ENCODE peak calls at places on chromosomes 7 and 10, in five cellular contexts. U is colonic mucosa, P is H9, E is RWPE1, D is cardiac muscle cell. M is an unnamed sample.

GRCh38 chr7:118057404-118057803 is 126.6 kb upstream of the LSM8 start:
- DNase-seq in P (no peak), U (no peak), D (no peak), E (peak), M (no peak)

GRCh38 chr7:25795824-25796235 is 356.2 kb upstream of the NFE2L3 start:
- DNase-seq in D (peak), P (no peak), U (no peak), E (no peak), M (no peak)

GRCh38 chr10:42940487-42941157 is 136.2 kb upstream of the RET start:
- DNase-seq in D (no peak), P (peak), U (no peak), E (no peak), M (peak)

GRCh38 chr7:85018498-85018897 is 168.4 kb downstream of the SEMA3D start:
- DNase-seq in D (peak), E (no peak), U (no peak), P (no peak), M (no peak)

GRCh38 chr7:46385662-46386309 is 464.7 kb upstream of the IGFBP3 start:
- DNase-seq in P (no peak), U (no peak), D (peak), E (peak), M (no peak)

GRCh38 chr7:151550601-151551286 is 31.0 kb upstream of the RHEB start:
- DNase-seq in P (no peak), U (no peak), D (peak), E (peak), M (no peak)

GRCh38 chr7:55129409-55130078 is 110.7 kb downstream of the EGFR start:
- DNase-seq in E (peak), P (no peak), U (peak), D (peak), M (no peak)

GRCh38 chr10:108629843-108630242 is 1293.5 kb downstream of the XPNPEP1 start:
- DNase-seq in P (no peak), E (no peak), U (no peak), D (no peak), M (no peak)

GRCh38 chr7:29622335-29623265 is 59.0 kb downstream of the PRR15 start:
- DNase-seq in U (no peak), P (no peak), E (peak), D (peak), M (no peak)

GRCh38 chr7:50396856-50397255 is 53.3 kb downstream of the FIGNL1 start:
- DNase-seq in E (no peak), U (no peak), D (no peak), P (no peak), M (no peak)

GRCh38 chr7:14585232-14585631 is 317.3 kb downstream of the DGKB start:
- DNase-seq in E (no peak), D (no peak), U (no peak), P (no peak), M (no peak)

GRCh38 chr7:143222782-143223181 is 945 bp downstream of the TAS2R40 start:
- DNase-seq in D (no peak), U (no peak), P (no peak), E (no peak), M (no peak)

GRCh38 chr10:13613519-13613918 is 26.8 kb downstream of the PRPF18 start:
- DNase-seq in D (peak), U (no peak), E (peak), P (no peak), M (no peak)

GRCh38 chr7:20075992-20076813 is 141.0 kb downstream of the MACC1 start:
- DNase-seq in U (no peak), E (no peak), P (no peak), D (peak), M (no peak)

GRCh38 chr7:105760549-105761447 is 115.6 kb downstream of the ATXN7L1 start:
- DNase-seq in D (peak), E (no peak), P (no peak), U (no peak), M (no peak)

GRCh38 chr7:66307591-66308215 is 102.6 kb downstream of the TPST1 start:
- DNase-seq in U (no peak), E (no peak), P (no peak), D (peak), M (no peak)

GRCh38 chr10:44958196-44958896 is 1.3 kb upstream of the RASSF4 start:
- DNase-seq in U (peak), E (peak), D (peak), P (peak), M (peak)

GRCh38 chr10:89625041-89625765 is 19.8 kb downstream of the PANK1 start:
- DNase-seq in U (no peak), P (no peak), E (no peak), D (no peak), M (no peak)

GRCh38 chr10:117409549-117410283 is 34.5 kb upstream of the PDZD8 start:
- DNase-seq in U (no peak), P (no peak), D (no peak), E (no peak), M (no peak)

GRCh38 chr7:141074162-141074989 is 512 bp downstream of the TMEM178B start:
- DNase-seq in P (peak), U (no peak), D (peak), E (no peak), M (peak)

GRCh38 chr7:47670738-47671137 is 88.8 kb upstream of the TNS3 start:
- DNase-seq in P (no peak), U (no peak), D (no peak), E (no peak), M (no peak)

GRCh38 chr7:7498881-7499280 is 36.8 kb downstream of the COL28A1 start:
- DNase-seq in P (no peak), U (no peak), E (no peak), D (no peak), M (no peak)

GRCh38 chr7:101285171-101285570 is 36.4 kb downstream of the IFT22 start:
- DNase-seq in U (no peak), D (no peak), P (no peak), E (no peak), M (no peak)

GRCh38 chr10:31912898-31913847 is 15.5 kb downstream of the ARHGAP12 start:
- DNase-seq in D (peak), U (no peak), P (no peak), E (no peak), M (no peak)

GRCh38 chr10:120578123-120578522 is 121.1 kb downstream of the PLPP4 start:
- DNase-seq in U (no peak), D (no peak), P (no peak), E (no peak), M (no peak)

GRCh38 chr7:1745018-1745532 is 75.0 kb downstream of the ELFN1 start:
- DNase-seq in U (no peak), P (no peak), D (no peak), E (no peak), M (no peak)

GRCh38 chr10:76970795-76971519 is 666.7 kb downstream of the KCNMA1 start:
- DNase-seq in U (no peak), D (no peak), P (no peak), E (no peak), M (no peak)

GRCh38 chr10:133445751-133446708 is 7.7 kb upstream of the SCART1 start:
- DNase-seq in P (no peak), E (no peak), U (no peak), D (no peak), M (no peak)

GRCh38 chr10:13299437-13300287 is at the start of gene PHYH:
- DNase-seq in D (peak), P (peak), U (peak), E (peak), M (peak)

GRCh38 chr7:96310106-96310505 is 11.8 kb downstream of the SLC25A13 start:
- DNase-seq in U (no peak), P (no peak), D (peak), E (no peak), M (no peak)

GRCh38 chr10:46287846-46288480 is 1.2 kb downstream of the ANTXRL start:
- DNase-seq in U (no peak), D (peak), P (no peak), E (no peak), M (peak)

GRCh38 chr10:43595739-43596298 is 10.4 kb upstream of the ZNF485 start:
- DNase-seq in U (no peak), P (no peak), D (no peak), E (no peak), M (no peak)

GRCh38 chr7:122416316-122416925 is 111.9 kb upstream of the FEZF1 start:
- DNase-seq in U (no peak), D (no peak), E (no peak), P (no peak), M (no peak)

GRCh38 chr7:121449735-121450134 is 53.6 kb upstream of the FAM3C start:
- DNase-seq in P (no peak), E (no peak), D (peak), U (no peak), M (no peak)

GRCh38 chr7:107043916-107044346 is 574 bp upstream of the PRKAR2B start:
- DNase-seq in U (no peak), E (no peak), P (no peak), D (no peak), M (no peak)
- H3K27ac ChIP-seq in U (no peak), E (no peak), P (no peak), D (peak), M (peak)

DNA sequence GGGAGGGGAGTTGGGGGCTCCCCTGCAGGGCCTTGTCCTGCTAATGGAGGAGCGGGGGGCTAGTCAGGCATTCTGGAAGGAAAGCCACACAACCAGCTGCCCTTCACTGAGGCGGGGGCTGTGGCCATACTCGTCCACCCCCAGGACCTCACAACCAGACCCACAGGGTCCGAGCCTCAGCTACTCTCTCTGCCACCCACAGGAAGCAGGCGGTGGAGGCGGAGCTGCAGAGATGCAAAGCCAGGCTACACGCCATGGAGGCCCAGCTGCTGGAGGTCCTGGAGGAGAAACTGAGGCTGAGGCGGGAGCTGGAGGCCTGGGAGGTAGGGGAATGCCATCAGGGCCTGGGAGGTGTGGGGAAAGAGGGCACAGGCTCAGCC is 3.1 kb downstream of the ABHD11 start:
- DNase-seq in D (no peak), U (no peak), E (no peak), P (no peak), M (no peak)
- H3K27ac ChIP-seq in D (no peak), U (peak), E (peak), P (no peak), M (no peak)

GRCh38 chr10:91626936-91627335 is 5.9 kb downstream of the PPP1R3C start:
- DNase-seq in U (no peak), E (no peak), D (no peak), P (no peak), M (no peak)
- H3K27ac ChIP-seq in U (no peak), E (no peak), D (peak), P (no peak), M (no peak)

DNA sequence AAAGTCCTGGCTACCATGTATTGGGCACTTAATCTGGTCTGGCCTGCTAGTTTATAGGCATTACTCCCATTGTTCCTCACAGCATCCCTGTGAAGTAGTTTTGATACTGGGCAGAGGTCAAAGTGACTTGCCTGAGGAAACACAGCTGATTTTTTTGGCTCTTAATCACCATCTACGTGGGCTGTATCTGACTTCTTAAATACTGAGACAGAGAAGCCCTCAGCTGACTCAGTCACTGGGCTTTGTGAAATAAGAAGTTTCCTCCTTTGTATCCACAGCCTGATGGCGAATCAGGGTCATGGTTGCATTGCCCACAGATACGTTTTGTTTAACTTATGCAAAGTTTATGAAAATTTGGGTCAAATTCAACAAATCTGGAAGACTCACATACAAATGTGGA is 13.2 kb downstream of the TACR2 start:
- DNase-seq in U (no peak), P (no peak), D (peak), E (no peak), M (no peak)
- H3K27ac ChIP-seq in U (no peak), P (no peak), D (no peak), E (no peak), M (no peak)

DNA sequence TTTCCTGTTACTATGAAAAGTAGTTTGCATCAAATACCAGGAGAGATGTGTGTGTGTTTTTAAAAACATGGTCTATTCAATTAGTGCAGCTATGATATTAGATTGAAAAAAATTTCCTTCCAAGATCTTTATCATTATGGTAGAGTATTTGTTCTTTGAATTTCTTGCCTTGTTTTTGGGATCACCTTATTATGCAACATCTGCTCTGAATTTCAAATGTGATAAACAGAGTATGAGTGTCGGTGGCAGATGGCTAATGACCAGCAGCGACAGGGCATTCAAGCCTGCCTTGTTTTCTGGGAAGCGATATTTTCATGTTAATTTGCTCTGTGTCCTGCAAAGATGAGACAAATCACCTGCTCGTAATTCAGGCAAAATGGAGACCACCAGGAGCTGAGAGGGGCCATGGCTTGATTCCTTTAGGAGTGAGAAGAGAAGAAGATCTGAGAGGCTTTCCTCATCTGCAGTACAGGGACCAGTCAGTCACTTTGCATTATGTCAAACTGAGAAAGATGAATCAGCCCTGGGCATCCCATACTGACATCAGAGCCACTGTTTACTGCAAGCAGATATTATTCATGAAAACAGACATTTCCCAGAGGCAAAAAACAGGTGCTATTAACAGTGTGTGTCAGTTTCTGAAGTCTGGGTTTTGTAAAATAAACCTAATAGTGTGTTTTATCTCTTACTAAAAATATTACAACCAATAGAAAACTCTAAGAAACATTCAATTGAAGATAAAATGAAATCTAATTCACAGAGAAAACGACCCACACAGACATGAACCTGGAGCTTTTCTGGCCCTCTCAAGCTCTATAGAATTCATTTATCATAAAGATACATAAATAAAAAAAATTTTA is 67.6 kb downstream of the CDK6 start:
- DNase-seq in D (no peak), E (no peak), U (no peak), P (no peak), M (no peak)
- H3K27ac ChIP-seq in D (no peak), E (no peak), U (no peak), P (peak), M (peak)

DNA sequence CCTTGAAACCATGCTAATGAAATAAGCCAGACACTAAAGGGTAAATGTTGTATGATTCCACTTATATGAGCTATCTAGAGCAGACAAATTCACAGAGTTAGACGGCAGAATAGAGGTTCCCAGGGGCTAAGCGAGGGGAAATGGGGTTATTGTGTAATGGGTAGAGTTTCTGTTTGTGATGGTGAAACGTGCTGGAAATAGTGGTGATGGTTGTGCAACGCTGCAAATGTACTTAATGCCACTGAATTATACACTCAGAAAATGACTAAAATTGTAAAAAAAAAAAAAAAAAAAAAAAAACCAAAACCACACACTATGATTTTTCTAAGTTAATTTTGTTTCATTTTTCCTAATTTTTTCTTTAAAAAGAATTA is 30.0 kb downstream of the SFXN4 start:
- DNase-seq in U (no peak), E (no peak), D (peak), P (no peak), M (no peak)
- H3K27ac ChIP-seq in U (no peak), E (no peak), D (no peak), P (no peak), M (no peak)

DNA sequence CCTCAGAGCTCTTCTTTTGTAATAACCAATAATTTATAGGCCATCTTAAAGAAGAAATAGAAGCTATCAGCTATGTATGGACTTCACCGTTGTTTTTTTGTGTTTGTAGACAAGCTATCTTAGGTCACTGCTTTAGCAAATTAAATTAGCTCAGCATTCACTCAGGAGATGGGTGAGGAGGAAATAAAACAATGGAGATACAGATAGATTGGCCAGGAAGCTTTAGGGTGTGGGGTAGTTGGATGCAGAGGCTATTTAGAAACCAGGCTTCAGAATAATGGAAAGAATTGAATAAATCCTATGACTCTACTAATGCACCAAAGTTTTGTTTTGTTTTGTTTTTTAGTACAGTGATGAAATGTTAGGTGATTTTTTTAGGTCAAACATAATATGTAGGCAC is 66.1 kb downstream of the MDFIC start:
- DNase-seq in E (no peak), D (no peak), P (no peak), U (no peak), M (no peak)
- H3K27ac ChIP-seq in E (no peak), D (no peak), P (no peak), U (no peak), M (no peak)

DNA sequence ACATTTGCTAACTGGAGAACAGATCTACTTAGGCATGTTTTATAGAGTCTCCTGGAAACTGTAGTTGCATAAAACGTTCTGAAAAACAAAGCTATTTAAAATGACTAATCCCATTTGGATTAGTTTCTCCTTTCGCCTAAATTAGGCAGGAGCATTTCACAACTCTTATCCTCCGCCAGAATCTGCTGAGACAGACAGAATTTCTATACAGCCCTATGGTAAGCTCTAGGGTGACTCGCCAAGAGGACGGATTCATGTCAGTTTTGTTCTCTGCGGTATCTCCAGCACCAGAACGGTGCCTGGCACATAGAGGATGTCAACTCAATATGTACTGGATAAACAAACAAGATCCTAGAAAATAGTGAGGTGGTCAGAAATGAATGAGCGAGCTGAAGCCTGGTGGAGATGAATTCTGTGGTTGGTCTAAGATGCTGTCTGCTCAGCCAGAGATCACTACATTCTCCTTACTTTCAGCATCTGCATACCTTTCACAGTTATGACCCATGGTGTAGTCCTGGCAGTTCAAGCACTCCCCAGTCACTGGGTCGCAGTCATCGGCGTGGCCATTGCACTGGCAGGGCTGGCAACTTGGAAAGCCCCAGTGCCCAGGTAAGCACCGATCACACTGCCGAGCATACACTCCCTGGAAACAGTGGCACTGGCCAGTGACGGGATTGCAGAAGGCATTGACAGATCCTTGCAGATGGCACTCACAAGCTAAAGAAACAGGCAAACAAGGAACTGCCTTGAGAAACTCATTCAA is 44.0 kb downstream of the LAMB1 start:
- DNase-seq in D (peak), P (no peak), E (peak), U (no peak), M (no peak)
- H3K27ac ChIP-seq in D (no peak), P (no peak), E (peak), U (no peak), M (no peak)